ENCODE peak calls at places on chromosomes 12 and 14, in four cellular contexts. One of them, this sample, is unnamed.

GRCh38 chr14:69002069-69002468 is 23.0 kb upstream of the ACTN1 start:
- DNase-seq in GM12865: peak; percentile 17
- DNase-seq in CD8-positive, alpha-beta T cell: no peak
- DNase-seq in MM.1S: no peak
- DNase-seq in this sample: no peak

GRCh38 chr12:105672576-105672975 is 342.1 kb downstream of the C12orf75 start:
- DNase-seq in GM12865: no peak
- DNase-seq in MM.1S: no peak
- DNase-seq in CD8-positive, alpha-beta T cell: no peak
- DNase-seq in this sample: no peak

GRCh38 chr12:83016226-83016835 is 329.6 kb downstream of the TMTC2 start:
- DNase-seq in CD8-positive, alpha-beta T cell: no peak
- DNase-seq in GM12865: no peak
- DNase-seq in MM.1S: no peak
- DNase-seq in this sample: no peak

GRCh38 chr12:52245259-52245961 is 12.4 kb downstream of the KRT7 start:
- DNase-seq in CD8-positive, alpha-beta T cell: no peak
- DNase-seq in MM.1S: no peak
- DNase-seq in GM12865: no peak
- DNase-seq in this sample: no peak

GRCh38 chr12:127311695-127312364 is 955.1 kb upstream of the TMEM132C start:
- DNase-seq in GM12865: no peak
- DNase-seq in MM.1S: no peak
- DNase-seq in CD8-positive, alpha-beta T cell: no peak
- DNase-seq in this sample: no peak

GRCh38 chr12:109740694-109741245 is 27.1 kb downstream of the FAM222A start:
- DNase-seq in MM.1S: no peak
- DNase-seq in GM12865: no peak
- DNase-seq in CD8-positive, alpha-beta T cell: no peak
- DNase-seq in this sample: peak; percentile 19

GRCh38 chr14:101855958-101856357 is 94.4 kb downstream of the PPP2R5C start:
- DNase-seq in MM.1S: no peak
- DNase-seq in GM12865: no peak
- DNase-seq in CD8-positive, alpha-beta T cell: no peak
- DNase-seq in this sample: no peak

GRCh38 chr12:14403711-14404164 is 38.3 kb downstream of the ATF7IP start:
- DNase-seq in MM.1S: peak; percentile 51
- DNase-seq in CD8-positive, alpha-beta T cell: no peak
- DNase-seq in GM12865: peak; percentile 72
- DNase-seq in this sample: no peak

GRCh38 chr14:102539544-102540309 is 30.2 kb upstream of the ANKRD9 start:
- DNase-seq in MM.1S: no peak
- DNase-seq in CD8-positive, alpha-beta T cell: no peak
- DNase-seq in GM12865: no peak
- DNase-seq in this sample: no peak

GRCh38 chr12:57229634-57230380 is at the start of gene SHMT2:
- DNase-seq in MM.1S: peak; percentile 97
- DNase-seq in CD8-positive, alpha-beta T cell: peak; percentile 74
- DNase-seq in GM12865: peak; percentile 98
- DNase-seq in this sample: peak; percentile 95

GRCh38 chr12:124968656-124969055 is 20.3 kb downstream of the DHX37 start:
- DNase-seq in GM12865: no peak
- DNase-seq in MM.1S: no peak
- DNase-seq in CD8-positive, alpha-beta T cell: no peak
- DNase-seq in this sample: no peak

GRCh38 chr14:101499513-101499912 is 61.8 kb upstream of the DIO3 start:
- DNase-seq in MM.1S: no peak
- DNase-seq in CD8-positive, alpha-beta T cell: no peak
- DNase-seq in GM12865: no peak
- DNase-seq in this sample: no peak

GRCh38 chr14:61467281-61467680 is 145.9 kb downstream of the PRKCH start:
- DNase-seq in GM12865: no peak
- DNase-seq in CD8-positive, alpha-beta T cell: no peak
- DNase-seq in MM.1S: no peak
- DNase-seq in this sample: no peak

GRCh38 chr14:101506921-101507300 is 54.4 kb upstream of the DIO3 start:
- DNase-seq in GM12865: no peak
- DNase-seq in MM.1S: no peak
- DNase-seq in CD8-positive, alpha-beta T cell: no peak
- DNase-seq in this sample: no peak

GRCh38 chr12:68924546-68924945 is 8.4 kb downstream of the CPM start:
- DNase-seq in MM.1S: no peak
- DNase-seq in GM12865: no peak
- DNase-seq in CD8-positive, alpha-beta T cell: no peak
- DNase-seq in this sample: no peak

GRCh38 chr12:2588345-2588744 is 206.4 kb upstream of the FKBP4 start:
- DNase-seq in CD8-positive, alpha-beta T cell: no peak
- DNase-seq in MM.1S: no peak
- DNase-seq in GM12865: no peak
- DNase-seq in this sample: no peak

GRCh38 chr12:131840643-131841416 is 12.6 kb downstream of the MMP17 start:
- DNase-seq in MM.1S: no peak
- DNase-seq in GM12865: no peak
- DNase-seq in CD8-positive, alpha-beta T cell: no peak
- DNase-seq in this sample: no peak

GRCh38 chr12:68521848-68522502 is 88.7 kb upstream of the RAP1B start:
- DNase-seq in GM12865: no peak
- DNase-seq in MM.1S: no peak
- DNase-seq in CD8-positive, alpha-beta T cell: no peak
- DNase-seq in this sample: no peak

GRCh38 chr14:74988131-74988530 is 14.6 kb upstream of the EIF2B2 start:
- DNase-seq in GM12865: no peak
- DNase-seq in MM.1S: no peak
- DNase-seq in CD8-positive, alpha-beta T cell: no peak
- DNase-seq in this sample: no peak

GRCh38 chr14:75648066-75648838 is 12.4 kb downstream of the ERG28 start:
- DNase-seq in CD8-positive, alpha-beta T cell: no peak
- DNase-seq in MM.1S: no peak
- DNase-seq in GM12865: no peak
- DNase-seq in this sample: no peak

GRCh38 chr12:89750821-89751227 is 42.2 kb upstream of the ATP2B1 start:
- DNase-seq in CD8-positive, alpha-beta T cell: no peak
- DNase-seq in MM.1S: no peak
- DNase-seq in GM12865: no peak
- DNase-seq in this sample: no peak

GRCh38 chr14:35897616-35898111 is 71.5 kb downstream of the BRMS1L start:
- DNase-seq in GM12865: no peak
- DNase-seq in CD8-positive, alpha-beta T cell: no peak
- DNase-seq in MM.1S: no peak
- DNase-seq in this sample: no peak

GRCh38 chr14:64639340-64639821 is 64.8 kb upstream of the PLEKHG3 start:
- DNase-seq in MM.1S: peak; percentile 52
- DNase-seq in CD8-positive, alpha-beta T cell: no peak
- DNase-seq in GM12865: peak; percentile 58
- DNase-seq in this sample: no peak

GRCh38 chr12:45125997-45126396 is 75.1 kb upstream of the DBX2 start:
- DNase-seq in GM12865: no peak
- DNase-seq in MM.1S: no peak
- DNase-seq in CD8-positive, alpha-beta T cell: no peak
- DNase-seq in this sample: no peak

GRCh38 chr12:92393504-92393903 is 247.9 kb upstream of the BTG1 start:
- DNase-seq in CD8-positive, alpha-beta T cell: no peak
- DNase-seq in MM.1S: no peak
- DNase-seq in GM12865: no peak
- DNase-seq in this sample: no peak

GRCh38 chr12:43884683-43885410 is 49.0 kb downstream of the TMEM117 start:
- DNase-seq in MM.1S: no peak
- DNase-seq in GM12865: no peak
- DNase-seq in CD8-positive, alpha-beta T cell: no peak
- DNase-seq in this sample: no peak

GRCh38 chr12:129903092-129903945 is 506 bp downstream of the TMEM132D start:
- DNase-seq in MM.1S: no peak
- DNase-seq in CD8-positive, alpha-beta T cell: no peak
- DNase-seq in GM12865: no peak
- DNase-seq in this sample: no peak

GRCh38 chr14:37623552-37623951 is 28.1 kb downstream of the TTC6 start:
- DNase-seq in MM.1S: no peak
- DNase-seq in GM12865: no peak
- DNase-seq in CD8-positive, alpha-beta T cell: no peak
- DNase-seq in this sample: no peak

GRCh38 chr14:20295067-20295466 is 10.7 kb downstream of the TTC5 start:
- DNase-seq in CD8-positive, alpha-beta T cell: no peak
- DNase-seq in GM12865: peak; percentile 73
- DNase-seq in MM.1S: no peak
- DNase-seq in this sample: no peak

GRCh38 chr12:27555928-27556778 is 32.1 kb downstream of the PPFIBP1 start:
- DNase-seq in MM.1S: no peak
- DNase-seq in GM12865: peak; percentile 54
- DNase-seq in CD8-positive, alpha-beta T cell: no peak
- DNase-seq in this sample: no peak

GRCh38 chr14:88682495-88683114 is 110.1 kb downstream of the EML5 start:
- DNase-seq in MM.1S: no peak
- DNase-seq in CD8-positive, alpha-beta T cell: no peak
- DNase-seq in GM12865: no peak
- DNase-seq in this sample: no peak

GRCh38 chr14:93984987-93985410 is 8.6 kb upstream of the ASB2 start:
- DNase-seq in CD8-positive, alpha-beta T cell: no peak
- DNase-seq in MM.1S: no peak
- DNase-seq in GM12865: peak; percentile 40
- DNase-seq in this sample: no peak

GRCh38 chr12:546265-546919 is 86.7 kb downstream of the B4GALNT3 start:
- DNase-seq in MM.1S: no peak
- DNase-seq in GM12865: no peak
- DNase-seq in CD8-positive, alpha-beta T cell: no peak
- DNase-seq in this sample: no peak

GRCh38 chr14:89953602-89954001 is 928 bp downstream of the EFCAB11 start:
- DNase-seq in MM.1S: no peak
- DNase-seq in CD8-positive, alpha-beta T cell: no peak
- DNase-seq in GM12865: no peak
- DNase-seq in this sample: no peak
- TF ChIP-seq CTCF in MM.1S: no peak
- TF ChIP-seq CTCF in CD8-positive, alpha-beta T cell: no peak
- TF ChIP-seq CTCF in GM12865: no peak
- TF ChIP-seq CTCF in this sample: no peak

GRCh38 chr12:96496944-96497343 is 7.6 kb downstream of the CFAP54 start:
- DNase-seq in CD8-positive, alpha-beta T cell: no peak
- DNase-seq in MM.1S: no peak
- DNase-seq in GM12865: no peak
- DNase-seq in this sample: no peak

GRCh38 chr12:96495841-96496545 is 6.6 kb downstream of the CFAP54 start:
- DNase-seq in MM.1S: peak; percentile 48
- DNase-seq in CD8-positive, alpha-beta T cell: no peak
- DNase-seq in GM12865: peak; percentile 39
- DNase-seq in this sample: no peak

GRCh38 chr12:96500686-96501085 is 11.3 kb downstream of the CFAP54 start:
- DNase-seq in MM.1S: peak; percentile 64
- DNase-seq in CD8-positive, alpha-beta T cell: no peak
- DNase-seq in GM12865: peak; percentile 33
- DNase-seq in this sample: no peak

GRCh38 chr12:96495155-96495554 is 5.8 kb downstream of the CFAP54 start:
- DNase-seq in CD8-positive, alpha-beta T cell: no peak
- DNase-seq in MM.1S: peak; percentile 27
- DNase-seq in GM12865: peak; percentile 51
- DNase-seq in this sample: no peak

GRCh38 chr12:96497800-96498199 is 8.4 kb downstream of the CFAP54 start:
- DNase-seq in MM.1S: no peak
- DNase-seq in CD8-positive, alpha-beta T cell: no peak
- DNase-seq in GM12865: no peak
- DNase-seq in this sample: no peak
- TF ChIP-seq CTCF in MM.1S: no peak
- TF ChIP-seq CTCF in CD8-positive, alpha-beta T cell: no peak
- TF ChIP-seq CTCF in GM12865: no peak
- TF ChIP-seq CTCF in this sample: no peak

DNA sequence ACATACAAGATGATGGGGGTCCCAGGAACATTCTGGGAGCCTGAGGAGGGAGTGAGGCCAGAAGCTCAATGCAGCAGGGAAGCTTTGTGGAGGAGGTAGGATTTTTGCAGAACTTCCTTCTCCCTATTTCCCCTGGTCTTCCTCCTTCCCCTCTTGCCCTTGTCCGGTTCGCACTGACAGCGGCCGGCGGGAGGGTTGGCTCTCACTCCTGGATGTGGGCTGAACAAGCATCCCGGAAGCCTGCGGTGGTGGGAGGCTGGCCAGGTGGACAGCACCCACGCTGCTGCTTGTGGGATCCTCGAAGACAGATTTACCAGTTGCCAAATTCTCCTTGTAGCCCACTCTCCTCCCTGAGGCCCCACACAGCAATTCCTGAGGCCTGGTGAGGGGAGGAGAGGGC is 112.2 kb downstream of the KCNA5 start:
- DNase-seq in MM.1S: no peak
- DNase-seq in CD8-positive, alpha-beta T cell: no peak
- DNase-seq in GM12865: no peak
- DNase-seq in this sample: no peak
- TF ChIP-seq CTCF in MM.1S: no peak
- TF ChIP-seq CTCF in CD8-positive, alpha-beta T cell: no peak
- TF ChIP-seq CTCF in GM12865: no peak
- TF ChIP-seq CTCF in this sample: no peak

GRCh38 chr12:62279961-62280360 is 19.8 kb downstream of the USP15 start:
- DNase-seq in GM12865: no peak
- DNase-seq in CD8-positive, alpha-beta T cell: no peak
- DNase-seq in MM.1S: no peak
- DNase-seq in this sample: no peak
- TF ChIP-seq CTCF in GM12865: no peak
- TF ChIP-seq CTCF in CD8-positive, alpha-beta T cell: no peak
- TF ChIP-seq CTCF in MM.1S: no peak
- TF ChIP-seq CTCF in this sample: no peak

GRCh38 chr12:78143717-78144116 is 313.0 kb downstream of the NAV3 start:
- DNase-seq in CD8-positive, alpha-beta T cell: no peak
- DNase-seq in GM12865: no peak
- DNase-seq in MM.1S: no peak
- DNase-seq in this sample: no peak

GRCh38 chr12:78149459-78149858 is 318.8 kb downstream of the NAV3 start:
- DNase-seq in CD8-positive, alpha-beta T cell: no peak
- DNase-seq in MM.1S: no peak
- DNase-seq in GM12865: no peak
- DNase-seq in this sample: no peak

GRCh38 chr12:78146365-78146772 is 315.7 kb downstream of the NAV3 start:
- DNase-seq in MM.1S: peak; percentile 42
- DNase-seq in GM12865: peak; percentile 32
- DNase-seq in CD8-positive, alpha-beta T cell: no peak
- DNase-seq in this sample: no peak
- TF ChIP-seq CTCF in MM.1S: peak; percentile 63
- TF ChIP-seq CTCF in GM12865: peak; percentile 62
- TF ChIP-seq CTCF in CD8-positive, alpha-beta T cell: peak; percentile 54
- TF ChIP-seq CTCF in this sample: peak; percentile 86

GRCh38 chr12:102685841-102686240 is 205.5 kb upstream of the IGF1 start:
- DNase-seq in CD8-positive, alpha-beta T cell: no peak
- DNase-seq in GM12865: no peak
- DNase-seq in MM.1S: no peak
- DNase-seq in this sample: no peak
- TF ChIP-seq CTCF in CD8-positive, alpha-beta T cell: no peak
- TF ChIP-seq CTCF in GM12865: no peak
- TF ChIP-seq CTCF in MM.1S: no peak
- TF ChIP-seq CTCF in this sample: no peak

This sample was measured in CD14-positive monocyte.